ENCODE peak calls at places on chromosomes 5 and 9, in four cellular contexts. V is cardiac muscle cell, Q is PC-9, D is AG04450. N is an unnamed sample.

GRCh38 chr9:131669234-131670172 is 70.4 kb downstream of the RAPGEF1 start:
- DNase-seq in V (no peak), Q (no peak), D (no peak), N (no peak)

GRCh38 chr5:74667396-74667795 is 17.6 kb upstream of the HEXB start:
- DNase-seq in V (peak), Q (no peak), D (no peak), N (no peak)

GRCh38 chr5:1380011-1380817 is 35.3 kb upstream of the CLPTM1L start:
- DNase-seq in V (peak), Q (no peak), D (no peak), N (no peak)

GRCh38 chr5:27963050-27963783 is 924.8 kb upstream of the CDH9 start:
- DNase-seq in V (no peak), Q (no peak), D (no peak), N (no peak)

GRCh38 chr9:130213898-130214761 is 41.9 kb downstream of the NCS1 start:
- DNase-seq in V (peak), Q (no peak), D (no peak), N (no peak)

GRCh38 chr9:16661816-16662215 is 208.7 kb downstream of the BNC2 start:
- DNase-seq in V (no peak), Q (no peak), D (no peak), N (no peak)

GRCh38 chr5:149799119-149799623 is 69.1 kb downstream of the PPARGC1B start:
- DNase-seq in V (no peak), Q (peak), D (peak), N (peak)

GRCh38 chr5:147522435-147522834 is 12.6 kb upstream of the DPYSL3 start:
- DNase-seq in V (no peak), Q (no peak), D (no peak), N (no peak)

GRCh38 chr5:50745221-50745620 is 78.8 kb downstream of the PARP8 start:
- DNase-seq in V (no peak), Q (no peak), D (no peak), N (no peak)

GRCh38 chr9:115373710-115374045 is 255.7 kb upstream of the TNC start:
- DNase-seq in V (no peak), Q (no peak), D (no peak), N (no peak)

GRCh38 chr5:174414315-174414710 is 310.1 kb upstream of the MSX2 start:
- DNase-seq in V (peak), Q (no peak), D (no peak), N (no peak)

GRCh38 chr9:109232449-109232848 is 65.4 kb upstream of the FRRS1L start:
- DNase-seq in V (no peak), Q (no peak), D (no peak), N (no peak)

GRCh38 chr9:99720455-99721050 is 101.1 kb upstream of the NR4A3 start:
- DNase-seq in V (no peak), Q (no peak), D (no peak), N (no peak)

GRCh38 chr9:68802525-68803015 is 97.5 kb downstream of the PIP5K1B start:
- DNase-seq in V (no peak), Q (no peak), D (no peak), N (no peak)

GRCh38 chr5:54743997-54744788 is 226.6 kb downstream of the SNX18 start:
- DNase-seq in V (no peak), Q (peak), D (peak), N (no peak)

GRCh38 chr9:6829027-6829426 is 71.3 kb downstream of the KDM4C start:
- DNase-seq in V (no peak), Q (no peak), D (no peak), N (no peak)

GRCh38 chr5:152532714-152533113 is 127.6 kb upstream of the NMUR2 start:
- DNase-seq in V (peak), Q (no peak), D (no peak), N (peak)

GRCh38 chr5:149381986-149382338 is 2.9 kb upstream of the IL17B start:
- DNase-seq in V (peak), Q (peak), D (no peak), N (no peak)

GRCh38 chr9:136029556-136029955 is 65.5 kb downstream of the NACC2 start:
- DNase-seq in V (no peak), Q (no peak), D (no peak), N (no peak)

GRCh38 chr5:14706615-14707021 is 42.1 kb downstream of the OTULIN start:
- DNase-seq in V (no peak), Q (no peak), D (no peak), N (no peak)

GRCh38 chr5:102863764-102864560 is 108.9 kb downstream of the PAM start:
- DNase-seq in V (no peak), Q (no peak), D (no peak), N (no peak)

GRCh38 chr9:127451681-127452480 is 571 bp downstream of the LRSAM1 start:
- DNase-seq in V (peak), Q (peak), D (no peak), N (no peak)

GRCh38 chr9:27430754-27431540 is 93.1 kb upstream of the IFNK start:
- DNase-seq in V (no peak), Q (no peak), D (no peak), N (no peak)

GRCh38 chr5:159913481-159913880 is 2.8 kb upstream of the ADRA1B start:
- DNase-seq in V (no peak), Q (no peak), D (no peak), N (no peak)

GRCh38 chr9:83505282-83505681 is 32.9 kb downstream of the FRMD3 start:
- DNase-seq in V (no peak), Q (no peak), D (no peak), N (no peak)

GRCh38 chr5:158943057-158943456 is 156.7 kb downstream of the EBF1 start:
- DNase-seq in V (no peak), Q (no peak), D (peak), N (peak)

GRCh38 chr5:39024884-39025283 is 49.3 kb downstream of the RICTOR start:
- DNase-seq in V (no peak), Q (no peak), D (no peak), N (no peak)

GRCh38 chr9:124179196-124180071 is 78.3 kb upstream of the NEK6 start:
- DNase-seq in V (no peak), Q (no peak), D (no peak), N (no peak)

GRCh38 chr9:130499804-130500263 is 55.1 kb downstream of the ASS1 start:
- DNase-seq in V (no peak), Q (peak), D (no peak), N (no peak)

GRCh38 chr9:85420750-85421149 is 321.0 kb downstream of the AGTPBP1 start:
- DNase-seq in V (no peak), Q (no peak), D (no peak), N (no peak)

GRCh38 chr5:176543428-176544182 is 5.5 kb upstream of the CDHR2 start:
- DNase-seq in V (peak), Q (peak), D (no peak), N (no peak)

GRCh38 chr9:87084407-87084806 is 137.1 kb upstream of the GAS1 start:
- DNase-seq in V (no peak), Q (no peak), D (no peak), N (no peak)

GRCh38 chr9:10108815-10109214 is 504.0 kb downstream of the PTPRD start:
- DNase-seq in V (peak), Q (no peak), D (no peak), N (no peak)

GRCh38 chr5:17276445-17276844 is 59.0 kb downstream of the BASP1 start:
- DNase-seq in V (no peak), Q (no peak), D (no peak), N (no peak)

GRCh38 chr5:17272111-17272510 is 54.7 kb downstream of the BASP1 start:
- DNase-seq in V (no peak), Q (no peak), D (no peak), N (no peak)

GRCh38 chr5:17277907-17278306 is 60.5 kb downstream of the BASP1 start:
- DNase-seq in V (no peak), Q (no peak), D (no peak), N (no peak)

GRCh38 chr5:17278931-17279330 is 61.5 kb downstream of the BASP1 start:
- DNase-seq in V (no peak), Q (no peak), D (no peak), N (no peak)

DNA sequence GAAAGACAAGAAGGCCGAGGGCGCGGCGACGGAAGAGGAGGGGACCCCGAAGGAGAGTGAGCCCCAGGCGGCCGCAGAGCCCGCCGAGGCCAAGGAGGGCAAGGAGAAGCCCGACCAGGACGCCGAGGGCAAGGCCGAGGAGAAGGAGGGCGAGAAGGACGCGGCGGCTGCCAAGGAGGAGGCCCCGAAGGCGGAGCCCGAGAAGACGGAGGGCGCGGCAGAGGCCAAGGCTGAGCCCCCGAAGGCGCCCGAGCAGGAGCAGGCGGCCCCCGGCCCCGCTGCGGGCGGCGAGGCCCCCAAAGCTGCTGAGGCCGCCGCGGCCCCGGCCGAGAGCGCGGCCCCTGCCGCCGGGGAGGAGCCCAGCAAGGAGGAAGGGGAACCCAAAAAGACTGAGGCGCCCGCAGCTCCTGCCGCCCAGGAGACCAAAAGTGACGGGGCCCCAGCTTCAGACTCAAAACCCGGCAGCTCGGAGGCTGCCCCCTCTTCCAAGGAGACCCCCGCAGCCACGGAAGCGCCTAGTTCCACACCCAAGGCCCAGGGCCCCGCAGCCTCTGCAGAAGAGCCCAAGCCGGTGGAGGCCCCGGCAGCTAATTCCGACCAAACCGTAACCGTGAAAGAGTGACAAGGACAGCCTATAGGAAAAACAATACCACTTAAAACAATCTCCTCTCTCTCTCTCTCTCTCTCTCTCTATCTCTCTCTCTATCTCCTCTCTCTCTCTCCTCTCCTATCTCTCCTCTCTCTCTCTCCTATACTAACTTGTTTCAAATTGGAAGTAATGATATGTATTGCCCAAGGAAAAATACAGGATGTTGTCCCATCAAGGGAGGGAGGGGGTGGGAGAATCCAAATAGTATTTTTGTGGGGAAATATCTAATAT is 58.1 kb downstream of the BASP1 start:
- DNase-seq in V (no peak), Q (no peak), D (no peak), N (no peak)
- H3K27ac ChIP-seq in V (no peak), Q (no peak), D (no peak), N (no peak)

GRCh38 chr5:172127581-172127980 is 60.4 kb downstream of the STK10 start:
- DNase-seq in V (no peak), Q (no peak), D (no peak), N (no peak)
- H3K27ac ChIP-seq in V (no peak), Q (no peak), D (no peak), N (no peak)

GRCh38 chr5:170278611-170279500 is 18.7 kb downstream of the LCP2 start:
- DNase-seq in V (no peak), Q (no peak), D (no peak), N (no peak)
- H3K27ac ChIP-seq in V (no peak), Q (no peak), D (no peak), N (no peak)

GRCh38 chr9:32289756-32290155 is 94.7 kb upstream of the ACO1 start:
- DNase-seq in V (no peak), Q (no peak), D (no peak), N (no peak)

GRCh38 chr9:32291370-32291769 is 93.1 kb upstream of the ACO1 start:
- DNase-seq in V (no peak), Q (peak), D (no peak), N (no peak)

GRCh38 chr9:32294051-32294600 is 90.3 kb upstream of the ACO1 start:
- DNase-seq in V (no peak), Q (no peak), D (no peak), N (no peak)

GRCh38 chr9:32292611-32293010 is 91.8 kb upstream of the ACO1 start:
- DNase-seq in V (no peak), Q (no peak), D (no peak), N (no peak)
- H3K27ac ChIP-seq in V (no peak), Q (no peak), D (no peak), N (no peak)

DNA sequence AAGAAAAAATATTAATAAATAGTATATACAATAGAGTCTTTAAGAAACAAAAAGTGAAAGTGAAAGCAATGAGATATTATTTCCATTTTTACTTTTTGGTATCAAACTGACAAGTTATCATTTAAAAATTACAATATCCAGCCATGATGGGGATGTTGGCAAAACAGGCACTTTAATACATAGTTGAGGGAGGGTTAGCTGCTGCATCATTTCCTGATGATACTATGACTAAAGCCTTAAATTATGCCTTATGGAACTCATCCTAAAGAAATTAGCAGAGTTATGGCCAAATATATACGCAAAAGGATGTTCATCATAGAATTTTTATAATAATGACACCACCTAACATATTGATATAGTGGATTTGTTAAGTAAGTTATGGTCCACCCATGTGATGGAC is 109.6 kb downstream of the CARTPT start:
- DNase-seq in V (no peak), Q (no peak), D (no peak), N (no peak)
- H3K27ac ChIP-seq in V (no peak), Q (no peak), D (no peak), N (no peak)

GRCh38 chr5:157447246-157447645 is 12.8 kb upstream of the NIPAL4 start:
- DNase-seq in V (no peak), Q (peak), D (no peak), N (no peak)

GRCh38 chr5:157446077-157446930 is 13.7 kb upstream of the NIPAL4 start:
- DNase-seq in V (no peak), Q (no peak), D (no peak), N (no peak)

GRCh38 chr5:157450024-157450423 is 10.0 kb upstream of the NIPAL4 start:
- DNase-seq in V (no peak), Q (no peak), D (no peak), N (no peak)

GRCh38 chr5:157451806-157452205 is 8.2 kb upstream of the NIPAL4 start:
- DNase-seq in V (peak), Q (no peak), D (no peak), N (no peak)

DNA sequence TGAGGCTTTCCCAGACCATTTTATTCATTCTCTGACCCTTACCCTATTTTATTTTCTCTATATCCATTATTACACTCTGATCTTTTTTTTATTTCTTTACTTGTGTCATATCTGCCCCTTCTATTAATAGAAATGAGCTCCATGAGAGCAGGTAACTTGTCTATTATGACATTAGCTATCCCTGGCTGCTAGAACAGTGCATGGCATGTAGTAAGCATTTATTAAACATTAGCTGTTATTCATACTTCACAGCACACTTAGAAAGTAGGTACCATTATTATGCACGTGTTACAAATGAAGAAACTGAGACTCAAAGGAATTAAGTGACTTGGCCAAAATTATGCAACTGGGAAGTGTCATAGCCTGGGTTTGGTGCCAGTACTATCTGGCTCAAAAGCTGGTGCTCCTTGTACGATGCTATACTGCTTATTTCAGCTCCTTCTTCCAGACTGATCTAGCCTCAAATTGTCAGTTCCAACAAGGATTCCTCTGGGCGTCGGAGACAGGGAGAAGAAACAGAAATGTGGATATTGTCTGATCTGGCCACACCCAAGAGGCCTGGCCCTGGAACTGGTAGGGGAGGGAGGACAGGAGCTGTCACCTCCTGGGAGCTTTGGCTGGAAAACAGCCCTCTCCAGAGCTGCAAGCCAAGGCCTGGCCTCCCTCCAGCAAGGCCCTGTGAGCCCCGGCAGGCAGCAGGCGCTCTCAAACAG is 10.8 kb upstream of the NIPAL4 start:
- DNase-seq in V (peak), Q (no peak), D (no peak), N (no peak)
- H3K27ac ChIP-seq in V (peak), Q (no peak), D (no peak), N (no peak)

GRCh38 chr5:142434322-142434612 is 109.4 kb upstream of the SPRY4 start:
- DNase-seq in V (no peak), Q (no peak), D (no peak), N (no peak)
- H3K27ac ChIP-seq in V (no peak), Q (no peak), D (no peak), N (no peak)

GRCh38 chr9:95461448-95462381 is 55.1 kb downstream of the PTCH1 start:
- DNase-seq in V (no peak), Q (no peak), D (no peak), N (no peak)
- H3K27ac ChIP-seq in V (peak), Q (no peak), D (peak), N (no peak)

N was measured in Panc1.